ENCODE peak calls at places on chromosomes 1 and 21, in five cellular contexts. Q is omental fat pad, Y is fibroblast of lung, B is hepatocyte, H is adrenal gland. K is an unnamed sample.

GRCh38 chr1:21175324-21175669 is 1.4 kb downstream of the EIF4G3 start:
- DNase-seq in B (peak), Y (peak), Q (no peak), H (peak), K (no peak)

GRCh38 chr1:2237773-2238172 is 9.7 kb downstream of the SKI start:
- DNase-seq in H (no peak), Y (peak), Q (no peak), B (no peak), K (no peak)

GRCh38 chr1:48227165-48228013 is 4.9 kb downstream of the SLC5A9 start:
- DNase-seq in H (no peak), Q (no peak), B (no peak), Y (no peak), K (no peak)

GRCh38 chr21:42360317-42360716 is 6.0 kb downstream of the TFF1 start:
- DNase-seq in Y (no peak), B (no peak), Q (no peak), H (no peak), K (no peak)

GRCh38 chr1:10338047-10338446 is 60.8 kb upstream of the PGD start:
- DNase-seq in H (peak), B (peak), Y (peak), Q (no peak), K (no peak)

GRCh38 chr1:10671551-10672375 is 124.7 kb downstream of the CASZ1 start:
- DNase-seq in Q (no peak), Y (no peak), B (no peak), H (no peak), K (no peak)

GRCh38 chr1:27436204-27437159 is 44.1 kb downstream of the GPR3 start:
- DNase-seq in Q (no peak), Y (peak), B (peak), H (no peak), K (no peak)

GRCh38 chr1:47756411-47756810 is 240.8 kb downstream of the TRABD2B start:
- DNase-seq in B (no peak), Y (no peak), Q (no peak), H (no peak), K (no peak)

GRCh38 chr1:230186003-230186863 is 119.2 kb downstream of the GALNT2 start:
- DNase-seq in B (peak), H (peak), Y (peak), Q (no peak), K (no peak)

DNA sequence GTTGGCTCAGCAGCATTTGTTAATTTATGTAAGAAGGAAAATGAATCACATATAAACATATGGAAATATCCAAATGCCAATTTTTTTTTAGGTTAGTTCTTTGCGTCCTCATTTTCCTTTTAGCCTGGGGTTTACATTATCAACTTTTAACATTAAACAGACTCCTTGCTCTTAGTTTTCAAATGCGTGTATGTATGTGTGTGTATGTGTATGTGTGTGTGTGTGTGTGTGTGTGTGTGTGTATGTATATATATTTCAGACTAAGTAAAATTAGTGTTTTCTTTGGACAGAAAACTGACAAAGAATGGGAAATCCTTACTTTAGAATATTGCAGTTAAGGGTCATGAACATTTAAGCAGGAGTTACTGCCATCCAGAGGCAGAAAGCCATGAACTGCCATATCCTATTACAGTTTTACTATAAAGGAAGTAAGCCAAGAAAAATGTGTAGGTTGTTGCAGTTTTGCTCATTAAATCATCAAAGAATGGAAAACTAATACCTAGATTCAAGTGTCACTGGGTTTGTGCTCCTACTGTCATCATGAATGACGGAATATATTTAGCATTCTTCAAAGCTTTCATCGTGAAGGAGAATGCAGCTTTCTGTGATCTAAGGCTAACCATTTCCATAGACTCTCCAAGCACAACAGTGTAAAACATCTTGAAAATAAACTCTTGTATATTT is 477.0 kb upstream of the NR5A2 start:
- DNase-seq in H (no peak), Y (peak), B (peak), Q (no peak), K (no peak)
- TF ChIP-seq CTCF in H (no peak), Y (peak), B (peak), Q (no peak), K (peak)

DNA sequence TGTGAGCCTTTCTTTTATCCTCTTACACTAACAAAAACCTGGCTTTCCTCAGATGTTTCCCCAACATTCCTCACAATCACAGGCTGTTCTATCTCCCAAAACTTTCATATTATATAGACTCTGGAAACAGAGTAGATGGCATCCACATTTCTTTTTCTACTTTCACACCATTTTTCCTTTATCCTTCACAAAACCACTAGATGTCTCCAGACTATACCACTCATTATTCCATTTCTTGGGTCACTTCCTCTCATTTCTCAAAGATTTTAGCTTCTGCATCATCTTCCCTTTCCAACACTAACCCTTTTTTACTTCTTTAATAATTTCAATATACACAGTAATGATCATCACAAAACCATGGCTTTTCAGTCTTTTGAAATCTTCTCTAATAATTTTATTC is 286.0 kb upstream of the DEPDC1 start:
- DNase-seq in B (no peak), H (no peak), Q (no peak), Y (no peak), K (no peak)
- TF ChIP-seq CTCF in B (no peak), H (no peak), Q (no peak), Y (no peak), K (peak)

GRCh38 chr1:109112056-109112651 is 1.8 kb upstream of the ELAPOR1 start:
- DNase-seq in H (no peak), Q (no peak), B (no peak), Y (peak), K (no peak)
- TF ChIP-seq CTCF in H (no peak), Q (no peak), B (peak), Y (no peak), K (peak)

DNA sequence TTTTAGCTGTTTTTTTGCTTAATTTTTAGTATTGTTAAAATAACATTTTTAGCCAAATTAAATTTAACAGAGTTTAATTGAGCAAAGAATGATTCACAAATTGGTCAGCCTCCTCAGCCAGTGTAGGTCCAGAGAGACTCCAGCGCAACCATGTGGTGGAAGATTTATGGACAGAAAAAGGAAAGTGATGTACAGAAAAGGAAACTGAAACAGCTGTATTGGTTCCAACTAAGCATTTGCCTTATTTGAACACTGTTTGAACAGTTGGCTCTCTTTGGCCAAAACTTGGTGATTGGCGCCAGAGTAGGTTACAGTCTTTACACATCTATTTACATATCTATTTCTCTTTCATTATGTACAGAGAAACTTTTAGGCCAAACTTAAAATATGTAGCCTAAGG is 19.4 kb downstream of the RPS6KC1 start:
- DNase-seq in H (peak), Y (peak), Q (no peak), B (peak), K (no peak)
- TF ChIP-seq CTCF in H (no peak), Y (peak), Q (no peak), B (peak), K (no peak)

GRCh38 chr1:63935553-63935952 is 161.7 kb downstream of the ROR1 start:
- DNase-seq in B (no peak), Y (no peak), Q (no peak), H (no peak), K (no peak)
- TF ChIP-seq CTCF in B (no peak), Y (no peak), Q (no peak), H (no peak), K (no peak)

DNA sequence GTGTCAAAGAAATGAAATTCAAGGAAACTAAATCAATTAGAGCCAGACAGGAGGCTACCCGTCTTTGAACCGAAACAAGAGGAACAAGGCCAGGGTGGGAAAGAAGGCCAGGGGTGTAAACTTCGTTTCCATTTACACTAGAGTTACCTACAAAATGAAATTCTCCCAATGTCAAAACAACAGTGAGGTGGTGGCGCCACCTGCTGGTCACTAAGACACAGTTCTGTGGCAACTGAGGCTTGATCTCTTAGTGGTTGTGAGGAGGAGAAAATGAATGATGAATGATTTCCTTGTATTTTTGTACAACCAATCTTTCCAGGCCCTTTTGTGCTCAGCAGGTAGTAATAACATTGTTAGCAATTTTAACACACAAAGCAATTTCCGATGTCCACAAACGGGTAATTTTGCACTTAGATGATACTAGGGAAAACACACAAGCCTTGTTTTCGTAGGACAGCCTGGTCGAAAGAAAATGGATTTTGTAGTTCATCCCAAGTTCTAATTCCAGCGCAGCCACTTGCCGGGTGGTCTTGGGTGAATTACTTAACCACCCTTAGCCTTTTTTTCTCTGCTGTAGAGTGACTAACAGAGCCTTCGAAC is 54.8 kb upstream of the SOD1 start:
- DNase-seq in H (peak), B (peak), Y (peak), Q (peak), K (peak)
- TF ChIP-seq CTCF in H (peak), B (peak), Y (peak), Q (peak), K (peak)

DNA sequence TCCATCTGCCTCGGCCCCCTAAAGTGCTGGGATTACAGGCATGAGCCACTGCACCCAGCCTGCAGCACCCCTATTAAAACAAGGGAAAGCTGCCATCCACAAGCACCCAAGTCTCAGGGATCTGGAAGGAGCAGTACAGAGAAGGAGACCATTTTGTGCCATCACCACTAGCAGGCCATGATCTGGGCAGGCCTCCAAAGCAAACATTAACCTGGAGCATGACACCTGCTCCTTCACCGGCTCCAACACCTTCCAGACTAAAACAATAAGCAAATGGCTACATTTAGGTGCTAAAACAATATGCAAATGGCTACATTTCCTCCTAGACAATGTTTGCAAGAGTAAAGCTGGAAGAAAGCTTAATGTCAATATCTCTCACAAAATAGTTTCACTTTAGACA is 16.7 kb downstream of the MEAF6 start:
- DNase-seq in Y (no peak), B (no peak), H (no peak), Q (no peak), K (no peak)
- TF ChIP-seq CTCF in Y (no peak), B (no peak), H (no peak), Q (no peak), K (no peak)

GRCh38 chr1:91730781-91731732 is 154.9 kb downstream of the TGFBR3 start:
- DNase-seq in H (peak), Q (peak), Y (peak), B (peak), K (no peak)

GRCh38 chr1:91732291-91732953 is 153.5 kb downstream of the TGFBR3 start:
- DNase-seq in B (peak), Y (peak), H (peak), Q (no peak), K (no peak)

GRCh38 chr1:91732991-91733390 is 153.0 kb downstream of the TGFBR3 start:
- DNase-seq in B (no peak), H (no peak), Q (no peak), Y (no peak), K (no peak)

GRCh38 chr1:91729621-91730348 is 156.2 kb downstream of the TGFBR3 start:
- DNase-seq in Q (no peak), Y (no peak), B (no peak), H (no peak), K (no peak)

DNA sequence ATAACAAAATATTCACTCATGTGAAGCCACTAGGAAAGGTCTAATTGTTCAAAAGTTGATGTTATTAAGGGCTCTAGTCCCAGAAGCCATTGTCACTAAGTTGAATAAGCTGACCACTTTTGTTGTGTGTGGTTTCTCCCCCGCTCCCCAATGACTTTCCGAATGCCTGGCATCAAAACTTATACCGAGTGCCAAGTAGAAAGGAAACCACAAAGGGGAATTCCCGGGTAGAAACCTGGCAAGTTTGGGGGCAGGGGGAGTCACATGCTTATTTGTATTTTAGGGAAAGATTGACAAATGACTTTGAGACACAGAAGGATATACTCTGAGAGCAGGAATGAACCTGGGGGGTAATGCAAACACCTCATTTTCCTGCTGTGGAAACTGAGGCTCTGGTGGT is 154.1 kb downstream of the TGFBR3 start:
- DNase-seq in Q (no peak), Y (no peak), B (no peak), H (peak), K (no peak)
- TF ChIP-seq CTCF in Q (no peak), Y (no peak), B (no peak), H (no peak), K (no peak)

GRCh38 chr1:24779689-24780464 is 34.6 kb downstream of the CLIC4 start:
- DNase-seq in Q (no peak), Y (no peak), H (no peak), B (no peak), K (no peak)
- TF ChIP-seq CTCF in Q (no peak), Y (peak), H (no peak), B (peak), K (peak)

GRCh38 chr1:44847786-44848185 is 4.7 kb upstream of the PTCH2 start:
- DNase-seq in B (no peak), Y (no peak), H (no peak), Q (no peak), K (no peak)
- TF ChIP-seq CTCF in B (no peak), Y (no peak), H (no peak), Q (no peak), K (no peak)